ENCODE peak calls at places on chromosomes 13 and 19, in eight cellular contexts. P is endothelial cell of umbilical vein, V is H1, B is Panc1, C is SK-N-SH, Y is prostate gland, R is HCT116, H is stomach. W is an unnamed sample.

GRCh38 chr19:19064098-19064722 is 416 bp downstream of the SLC25A42 start:
- DNase-seq in R (no peak), V (no peak), B (no peak), P (no peak), C (peak; percentile 91), H (no peak), Y (peak; percentile 14), W (peak; percentile 27)

GRCh38 chr13:95533545-95534135 is 18.9 kb upstream of the CLDN10 start:
- DNase-seq in B (no peak), P (peak; percentile 57), H (peak; percentile 35), R (no peak), Y (no peak), C (no peak), V (no peak), W (peak; percentile 15)

GRCh38 chr13:113468461-113469147 is 15.3 kb upstream of the ADPRHL1 start:
- DNase-seq in C (no peak), V (no peak), R (no peak), H (no peak), P (no peak), Y (no peak), B (no peak), W (no peak)

GRCh38 chr13:50974268-50974667 is 64.7 kb downstream of the RNASEH2B start:
- DNase-seq in V (no peak), H (no peak), P (no peak), B (no peak), C (no peak), R (no peak), Y (no peak), W (no peak)

GRCh38 chr19:1907563-1908363 is 2.6 kb downstream of the ADAT3 start:
- DNase-seq in V (no peak), H (peak; percentile 77), C (no peak), P (no peak), R (no peak), B (no peak), Y (no peak), W (peak; percentile 84)

GRCh38 chr13:19685034-19685433 is 51.6 kb downstream of the MPHOSPH8 start:
- DNase-seq in C (no peak), B (no peak), V (no peak), H (peak; percentile 55), P (no peak), R (no peak), Y (no peak), W (peak; percentile 84)

GRCh38 chr13:71513414-71514063 is 353.5 kb downstream of the DACH1 start:
- DNase-seq in R (no peak), C (no peak), Y (no peak), H (no peak), P (no peak), B (no peak), V (no peak), W (no peak)

GRCh38 chr13:99425485-99426341 is 75.6 kb upstream of the TM9SF2 start:
- DNase-seq in V (no peak), P (no peak), Y (no peak), R (no peak), B (no peak), C (no peak), H (peak; percentile 37), W (peak; percentile 64)

GRCh38 chr19:43555185-43555770 is 20.0 kb downstream of the XRCC1 start:
- DNase-seq in Y (peak; percentile 68), V (peak; percentile 61), C (peak; percentile 85), B (peak; percentile 53), R (no peak), P (peak; percentile 70), H (peak; percentile 78), W (peak; percentile 79)

GRCh38 chr13:112475889-112476288 is 99.7 kb downstream of the SPACA7 start:
- DNase-seq in H (no peak), C (no peak), V (no peak), P (no peak), Y (no peak), B (no peak), R (no peak), W (no peak)

GRCh38 chr13:92572190-92572589 is 654.4 kb upstream of the GPC6 start:
- DNase-seq in P (no peak), C (no peak), B (no peak), V (no peak), R (no peak), Y (no peak), H (no peak), W (no peak)

GRCh38 chr13:19324325-19324724 is 142.7 kb upstream of the TUBA3C start:
- DNase-seq in R (no peak), H (no peak), C (no peak), V (no peak), P (no peak), B (no peak), Y (no peak), W (no peak)

GRCh38 chr19:47275866-47276461 is 1.3 kb downstream of the INAFM1 start:
- DNase-seq in V (no peak), R (no peak), B (no peak), P (no peak), C (no peak), Y (no peak), H (no peak), W (no peak)

GRCh38 chr19:19406878-19407639 is 1.6 kb downstream of the GATAD2A start:
- DNase-seq in V (no peak), P (peak; percentile 78), Y (peak; percentile 46), B (no peak), R (no peak), C (no peak), H (peak; percentile 59), W (peak; percentile 74)

GRCh38 chr13:112916296-112916695 is 52.7 kb upstream of the MCF2L start:
- DNase-seq in H (no peak), R (no peak), B (no peak), Y (no peak), P (no peak), V (no peak), C (no peak), W (no peak)

GRCh38 chr13:100131863-100132574 is 43.1 kb downstream of the PCCA start:
- DNase-seq in C (peak; percentile 23), H (no peak), Y (no peak), V (no peak), P (peak; percentile 97), B (peak; percentile 43), R (peak; percentile 45), W (no peak)

GRCh38 chr13:30504081-30504480 is 38.3 kb upstream of the HMGB1 start:
- DNase-seq in P (no peak), R (no peak), H (no peak), C (no peak), V (no peak), Y (no peak), B (no peak), W (no peak)

GRCh38 chr19:48735031-48735615 is 5.3 kb downstream of the RASIP1 start:
- DNase-seq in B (no peak), R (no peak), V (no peak), P (no peak), H (no peak), Y (no peak), C (no peak), W (peak; percentile 49)
- H3K27ac ChIP-seq in B (no peak overlapping the region), R (no peak overlapping the region), V (no peak overlapping the region), P (no peak overlapping the region), H (no peak overlapping the region), Y (no peak overlapping the region), C (no peak overlapping the region), W (no peak overlapping the region)

GRCh38 chr19:41302624-41303351 is 7.2 kb upstream of the CCDC97 start:
- DNase-seq in P (no peak), B (no peak), C (no peak), Y (no peak), V (no peak), H (no peak), R (no peak), W (peak; percentile 66)
- TF ChIP-seq POLR2AphosphoS5 in P (no peak), B (no peak), C (no peak), Y (no peak), V (no peak), H (no peak), R (no peak), W (no peak)

DNA sequence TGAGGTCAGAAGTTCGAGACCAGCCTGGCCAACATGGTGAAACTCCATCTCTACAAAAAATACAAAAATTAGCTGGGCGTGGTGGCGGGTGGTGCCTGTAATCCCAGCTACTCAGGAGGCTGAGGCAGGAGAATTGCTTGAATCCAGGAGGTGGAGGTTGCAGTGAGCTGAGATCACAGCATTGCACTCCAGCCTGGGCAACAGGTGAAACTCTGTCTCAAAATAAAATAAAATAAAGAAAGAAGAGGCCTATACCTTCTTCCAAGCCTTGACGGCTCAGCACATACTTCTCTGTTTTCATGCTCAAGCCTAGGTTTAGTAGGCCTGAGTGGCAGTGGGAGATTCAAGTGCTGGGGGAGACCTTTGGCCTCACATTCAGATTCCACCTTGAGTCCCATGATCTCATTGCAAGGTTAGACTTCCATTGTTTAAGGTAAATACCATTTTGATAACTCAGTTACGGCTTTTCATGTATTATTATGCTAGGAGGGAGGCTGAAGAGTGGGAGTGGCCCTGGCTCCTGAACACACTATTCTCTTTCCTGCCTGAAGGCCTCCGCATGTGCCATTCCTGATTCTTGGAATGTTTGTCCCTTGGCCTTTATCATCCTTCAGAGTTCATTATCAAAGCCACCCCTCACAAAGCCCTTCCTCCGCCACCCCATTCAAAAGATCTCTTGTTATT is 1.6 kb upstream of the SPINT2 start:
- DNase-seq in V (no peak), C (no peak), Y (no peak), P (no peak), H (no peak), R (no peak), B (no peak), W (no peak)
- H3K27ac ChIP-seq in V (no peak overlapping the region), C (no peak overlapping the region), Y (no peak overlapping the region), P (no peak overlapping the region), H (peak overlapping the region; percentile 95), R (no peak overlapping the region), B (peak overlapping the region; percentile 81), W (peak overlapping the region; percentile 94)

GRCh38 chr19:17469092-17469370 is 1.3 kb upstream of the SLC27A1 start:
- DNase-seq in R (no peak), C (no peak), Y (no peak), V (no peak), B (no peak), P (no peak), H (no peak), W (no peak)

GRCh38 chr19:17468302-17469091 is 1.8 kb upstream of the SLC27A1 start:
- DNase-seq in Y (peak; percentile 72), P (no peak), B (no peak), C (no peak), V (no peak), H (peak; percentile 85), R (no peak), W (peak; percentile 38)

GRCh38 chr19:17469371-17470203 is 737 bp upstream of the SLC27A1 start:
- DNase-seq in C (peak; percentile 88), P (peak; percentile 77), Y (peak; percentile 98), B (peak; percentile 82), R (peak; percentile 96), H (peak; percentile 98), V (peak; percentile 92), W (peak; percentile 97)

GRCh38 chr19:17471410-17472125 is 1.2 kb downstream of the SLC27A1 start:
- DNase-seq in Y (peak; percentile 18), P (no peak), C (no peak), B (no peak), V (no peak), R (no peak), H (no peak), W (no peak)

DNA sequence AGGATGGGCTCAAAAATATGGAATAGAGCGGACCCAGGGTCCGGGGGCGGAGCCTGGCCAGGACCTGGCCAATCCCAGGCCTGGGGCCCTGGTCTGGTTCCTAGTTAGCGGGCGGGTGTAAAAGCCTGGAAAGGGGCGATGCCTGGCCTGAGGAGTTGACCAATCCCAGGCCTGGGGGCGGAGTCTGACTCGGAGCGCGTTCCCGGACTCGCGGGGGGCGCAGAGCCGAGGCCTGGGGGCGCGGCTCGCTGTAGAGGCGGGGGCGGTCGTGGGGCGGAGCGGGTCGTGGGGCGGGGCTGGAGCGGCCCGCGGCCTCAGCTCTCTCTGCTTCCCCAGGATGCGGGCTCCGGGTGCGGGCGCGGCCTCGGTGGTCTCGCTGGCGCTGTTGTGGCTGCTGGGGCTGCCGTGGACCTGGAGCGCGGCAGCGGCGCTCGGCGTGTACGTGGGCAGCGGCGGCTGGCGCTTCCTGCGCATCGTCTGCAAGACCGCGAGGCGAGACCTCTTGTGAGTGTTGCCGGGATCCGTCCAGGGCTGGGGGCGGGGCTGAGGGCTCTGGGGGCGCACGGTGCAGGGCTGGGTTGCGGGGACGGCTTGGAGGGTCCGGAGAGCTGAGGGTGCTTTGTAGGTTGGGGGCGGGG is at the start of gene SLC27A1:
- DNase-seq in V (peak; percentile 96), H (peak; percentile 98), Y (peak; percentile 99), P (peak; percentile 99), R (peak; percentile 98), B (no peak), C (peak; percentile 96), W (peak; percentile 98)
- TF ChIP-seq POLR2AphosphoS5 in V (no peak), H (peak; percentile 36), Y (peak; percentile 87), P (peak; percentile 60), R (peak; percentile 68), B (no peak), C (no peak), W (no peak)